ENCODE peak calls at places on chromosomes 2 and 18, in nine cellular contexts. Q is RWPE1, G is T follicular helper cell, R is posterior vena cava, L is lower leg skin, W is neural progenitor cell, B is IMR-90, D is activated gamma-delta T cell treated with Interleukin-2 at 50 U/mL for 16 hours, K is memory B cell. J is an unnamed sample.

GRCh38 chr2:22887426-22887825 is 497.6 kb upstream of the KLHL29 start:
- DNase-seq in B (no peak), L (no peak), G (no peak), D (no peak), Q (no peak), W (no peak), R (no peak), K (no peak), J (no peak)

GRCh38 chr18:3452750-3453539 is 3.0 kb downstream of the TGIF1 start:
- DNase-seq in K (no peak), L (no peak), W (peak), R (no peak), D (no peak), Q (no peak), G (no peak), B (peak), J (peak)

GRCh38 chr2:69581774-69582581 is 61.6 kb downstream of the AAK1 start:
- DNase-seq in R (no peak), W (no peak), G (no peak), D (no peak), K (no peak), Q (no peak), B (peak), L (no peak), J (no peak)

GRCh38 chr2:65465124-65465523 is 32.7 kb upstream of the SPRED2 start:
- DNase-seq in B (no peak), W (no peak), R (no peak), L (no peak), K (no peak), D (no peak), Q (no peak), G (no peak), J (no peak)

GRCh38 chr2:48677450-48677849 is 59.8 kb downstream of the GTF2A1L start:
- DNase-seq in G (no peak), R (no peak), L (no peak), K (no peak), Q (no peak), B (no peak), D (no peak), W (no peak), J (no peak)

GRCh38 chr2:65402780-65403528 is 29.4 kb downstream of the SPRED2 start:
- DNase-seq in Q (no peak), R (no peak), W (no peak), D (no peak), B (no peak), K (no peak), L (no peak), G (no peak), J (no peak)

GRCh38 chr18:24734058-24734457 is 273.6 kb downstream of the HRH4 start:
- DNase-seq in L (no peak), G (no peak), Q (no peak), R (no peak), D (no peak), B (no peak), K (no peak), W (peak), J (peak)

GRCh38 chr2:66553370-66553769 is 118.4 kb downstream of the MEIS1 start:
- DNase-seq in W (no peak), R (no peak), L (no peak), Q (no peak), D (no peak), B (no peak), G (no peak), K (no peak), J (no peak)

GRCh38 chr2:241179894-241180293 is 8.6 kb upstream of the ANO7 start:
- DNase-seq in R (no peak), K (no peak), B (peak), D (no peak), Q (no peak), L (no peak), G (no peak), W (no peak), J (no peak)

GRCh38 chr2:222289280-222290250 is 9.2 kb downstream of the PAX3 start:
- DNase-seq in B (no peak), R (no peak), Q (no peak), K (no peak), W (no peak), L (no peak), G (no peak), D (no peak), J (no peak)